ENCODE peak calls at places on chromosomes 16 and 17, in four cellular contexts. E, G, K and W are unnamed samples.

GRCh38 chr16:28924762-28925385 is at the start of gene RABEP2:
- DNase-seq in E (peak; percentile 99), K (peak; percentile 86), G (peak; percentile 96), W (no peak)

GRCh38 chr16:85446846-85447656 is 166.1 kb upstream of the GSE1 start:
- DNase-seq in E (no peak), G (no peak), K (no peak), W (peak; percentile 39)

GRCh38 chr17:15307686-15308085 is 33.7 kb downstream of the TEKT3 start:
- DNase-seq in E (no peak), K (no peak), G (no peak), W (no peak)

GRCh38 chr17:38561416-38562214 is 44.1 kb downstream of the SRCIN1 start:
- DNase-seq in G (no peak), E (peak; percentile 62), K (no peak), W (no peak)

GRCh38 chr17:40284085-40284713 is 3.5 kb upstream of the CDC6 start:
- DNase-seq in E (no peak), G (no peak), K (no peak), W (no peak)

GRCh38 chr17:18988546-18989173 is 15.9 kb downstream of the FAM83G start:
- DNase-seq in E (no peak), K (peak; percentile 94), G (no peak), W (no peak)

GRCh38 chr17:49063652-49064051 is 66.5 kb downstream of the IGF2BP1 start:
- DNase-seq in G (no peak), E (no peak), K (no peak), W (no peak)

GRCh38 chr16:88967800-88968588 is 9.0 kb downstream of the CBFA2T3 start:
- DNase-seq in K (no peak), E (no peak), G (no peak), W (peak; percentile 65)

GRCh38 chr17:61540870-61541269 is 50.1 kb downstream of the NACA2 start:
- DNase-seq in G (no peak), K (no peak), E (no peak), W (no peak)

GRCh38 chr16:83068686-83069085 is 441.9 kb downstream of the CDH13 start:
- DNase-seq in K (no peak), G (no peak), E (no peak), W (no peak)

GRCh38 chr17:27245230-27245696 is 48.7 kb upstream of the WSB1 start:
- DNase-seq in G (peak; percentile 87), K (peak; percentile 80), E (peak; percentile 81), W (peak; percentile 51)

GRCh38 chr17:50055055-50055425 is 870 bp upstream of the ITGA3 start:
- DNase-seq in G (no peak), K (no peak), E (peak; percentile 69), W (no peak)

GRCh38 chr17:76271669-76272540 is 6.8 kb downstream of the UBALD2 start:
- DNase-seq in E (peak; percentile 45), G (peak; percentile 34), K (no peak), W (peak; percentile 91)

GRCh38 chr16:29694384-29695195 is 15.6 kb downstream of the QPRT start:
- DNase-seq in E (no peak), G (no peak), K (no peak), W (no peak)

GRCh38 chr17:55842405-55843158 is 91.7 kb downstream of the PCTP start:
- DNase-seq in K (no peak), G (no peak), E (no peak), W (no peak)

GRCh38 chr16:1428511-1428910 is 2.4 kb upstream of the PERCC1 start:
- DNase-seq in E (peak; percentile 77), K (no peak), G (peak; percentile 77), W (no peak)

GRCh38 chr17:22305356-22306071 is 613.2 kb downstream of the KCNJ18 start:
- DNase-seq in K (no peak), E (no peak), G (no peak), W (no peak)

GRCh38 chr17:22310717-22311686 is 618.7 kb downstream of the KCNJ18 start:
- DNase-seq in K (peak; percentile 39), E (peak; percentile 14), G (peak; percentile 60), W (no peak)
- TF ChIP-seq CREM in K (no peak), E (no peak), G (no peak), W (no peak)

GRCh38 chr16:23131841-23132576 is 17.2 kb downstream of the USP31 start:
- DNase-seq in G (no peak), E (no peak), K (no peak), W (no peak)
- TF ChIP-seq CREM in G (no peak), E (no peak), K (no peak), W (no peak)

DNA sequence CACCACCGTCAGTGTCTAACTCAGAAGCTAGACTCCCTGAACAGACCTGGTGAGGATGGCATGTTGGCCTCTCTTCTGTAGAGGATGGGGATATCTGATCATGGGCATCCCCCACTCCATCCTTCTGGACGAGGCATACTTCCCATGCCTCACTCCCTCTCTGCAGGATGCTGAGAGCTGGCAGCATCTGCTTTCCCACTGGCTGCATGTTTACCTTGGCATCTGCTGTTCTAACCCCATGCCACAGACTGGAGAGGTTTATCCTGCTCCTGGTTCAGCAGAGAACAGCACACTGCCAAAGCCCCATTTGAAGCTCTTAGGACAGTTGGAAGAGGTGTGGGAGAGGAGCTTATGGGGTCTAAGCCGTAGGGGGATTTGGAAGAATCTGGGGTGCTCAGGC is 46.0 kb downstream of the YPEL2 start:
- DNase-seq in G (no peak), E (no peak), K (no peak), W (no peak)
- TF ChIP-seq CREM in G (no peak), E (no peak), K (no peak), W (no peak)

DNA sequence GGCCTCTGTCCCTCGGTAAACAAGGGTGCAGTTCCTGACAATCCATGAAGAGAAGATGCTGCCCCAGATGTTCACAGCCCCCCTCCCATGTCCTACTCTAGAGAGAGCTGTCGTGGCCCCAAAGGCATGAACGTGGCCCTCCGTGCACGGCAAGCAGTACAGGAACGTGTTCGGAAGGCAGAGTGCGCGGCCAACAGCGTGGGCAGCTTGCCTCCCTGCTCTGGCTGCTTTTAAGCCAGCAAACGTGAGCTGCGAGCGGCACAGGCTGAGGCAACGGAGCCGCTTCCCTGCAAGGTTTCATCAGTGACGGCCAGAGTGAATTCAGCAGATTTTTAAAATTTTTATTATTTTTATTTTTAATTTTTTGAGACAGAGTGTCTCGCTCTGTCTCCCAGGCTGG is 37.2 kb downstream of the PEMT start:
- DNase-seq in K (no peak), G (no peak), E (no peak), W (no peak)
- TF ChIP-seq CREM in K (no peak), G (no peak), E (no peak), W (no peak)

DNA sequence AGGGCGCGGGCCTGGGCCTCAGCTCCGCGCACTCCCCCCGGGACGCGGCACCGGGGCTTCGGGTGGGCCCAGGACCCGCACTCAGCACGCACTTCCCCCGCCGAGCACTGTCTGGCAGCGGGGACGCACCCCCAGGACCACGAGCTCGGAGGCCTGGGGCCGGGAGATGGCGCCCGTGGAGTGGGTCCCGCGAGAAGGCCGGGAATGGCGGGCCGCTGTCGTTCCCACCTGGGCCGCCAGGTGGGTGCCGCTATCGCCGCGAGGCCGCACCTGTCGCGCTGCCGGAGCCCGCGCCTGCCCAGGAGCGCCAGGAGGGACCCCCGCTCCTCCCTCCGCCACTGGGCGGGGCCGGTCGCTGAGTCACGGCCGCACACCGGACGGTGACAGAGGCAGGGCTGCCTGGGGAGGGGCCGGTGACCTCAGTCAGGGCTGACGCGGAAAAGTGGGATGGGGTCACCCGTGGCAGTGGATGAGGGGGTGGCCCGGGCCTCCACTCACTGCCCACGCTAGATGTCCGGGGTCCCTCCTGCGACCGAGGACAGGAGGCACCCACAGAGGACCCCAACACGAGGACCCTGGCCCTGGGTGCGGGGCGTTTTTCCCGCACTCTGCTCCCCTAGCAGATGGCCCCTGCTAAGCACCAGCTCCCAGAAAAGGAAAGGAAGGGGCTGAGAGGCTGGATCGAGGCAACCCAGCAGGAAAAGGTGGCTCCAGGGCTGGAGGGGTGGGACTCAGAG is 6.9 kb upstream of the ACTG1 start:
- DNase-seq in G (peak; percentile 91), K (no peak), E (peak; percentile 68), W (no peak)
- TF ChIP-seq CREM in G (peak; percentile 76), K (no peak), E (peak; percentile 15), W (no peak)

DNA sequence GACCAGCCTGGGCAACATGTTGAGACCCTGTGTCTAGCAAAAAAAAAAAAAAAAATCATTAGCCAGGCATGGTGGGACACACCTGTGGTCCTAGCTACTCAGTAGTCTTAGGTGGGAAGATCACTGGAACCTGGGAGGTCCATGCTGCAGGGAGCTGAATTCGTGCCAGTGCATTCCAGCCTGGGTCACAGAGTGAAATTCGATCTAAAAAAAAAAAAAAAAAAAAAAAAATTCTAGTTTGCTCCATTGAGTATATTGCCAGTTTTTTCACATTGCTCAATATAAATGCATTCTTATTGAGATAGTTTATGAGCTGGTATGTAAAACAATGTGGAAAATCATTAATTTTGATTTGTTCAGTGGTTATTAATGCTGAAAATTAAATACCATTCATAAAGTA is 52.0 kb downstream of the ABHD15 start:
- DNase-seq in E (no peak), K (no peak), G (no peak), W (no peak)
- TF ChIP-seq CREM in E (no peak), K (no peak), G (no peak), W (no peak)

GRCh38 chr17:53032861-53033271 is 789.9 kb upstream of the KIF2B start:
- DNase-seq in K (peak; percentile 71), E (peak; percentile 50), G (no peak), W (no peak)
- TF ChIP-seq CREM in K (no peak), E (no peak), G (no peak), W (no peak)

GRCh38 chr16:19767497-19767896 is 49.4 kb downstream of the IQCK start:
- DNase-seq in E (no peak), K (no peak), G (no peak), W (no peak)

GRCh38 chr16:19771040-19771439 is 53.0 kb downstream of the IQCK start:
- DNase-seq in E (no peak), G (no peak), K (no peak), W (no peak)

GRCh38 chr16:19769239-19769638 is 51.2 kb downstream of the IQCK start:
- DNase-seq in K (no peak), G (no peak), E (no peak), W (no peak)

GRCh38 chr16:19774024-19774423 is 56.0 kb downstream of the IQCK start:
- DNase-seq in E (no peak), G (no peak), K (no peak), W (no peak)

GRCh38 chr16:19771796-19772195 is 53.7 kb downstream of the IQCK start:
- DNase-seq in E (no peak), K (no peak), G (no peak), W (no peak)
- TF ChIP-seq CREM in E (no peak), K (no peak), G (no peak), W (no peak)

GRCh38 chr17:16661217-16661616 is 7.6 kb upstream of the ZNF624 start:
- DNase-seq in G (no peak), E (no peak), K (no peak), W (no peak)

DNA sequence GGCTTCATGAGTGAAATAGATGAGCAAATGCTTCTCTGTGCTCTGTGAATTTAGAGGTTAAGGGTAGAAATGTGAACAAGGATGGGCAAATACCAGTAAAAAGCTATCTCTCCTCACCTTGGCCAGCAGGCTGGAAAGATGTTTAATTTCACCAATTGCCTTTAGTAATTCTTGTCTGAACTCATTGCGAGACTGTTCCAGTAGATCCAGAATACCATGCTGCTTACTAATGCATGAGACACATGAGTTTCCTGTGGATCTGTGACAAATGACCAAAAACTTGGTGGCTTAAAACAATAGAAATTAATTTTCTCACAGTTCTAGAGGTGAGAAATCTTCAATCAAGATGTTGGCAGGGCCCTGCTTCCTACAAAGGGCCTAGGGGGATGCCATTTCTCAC is 9.3 kb upstream of the ZNF624 start:
- DNase-seq in E (no peak), G (no peak), K (no peak), W (no peak)
- TF ChIP-seq CREM in E (no peak), G (no peak), K (no peak), W (no peak)